ENCODE peak calls at places on chromosomes 6 and 20, in six cellular contexts. One of them, this sample, is unnamed.
A peak's percentile ranks its signal among the peaks of the same experiment; 100 is the strongest.

GRCh38 chr20:40687384-40688128 is 1.5 kb downstream of the MAFB start:
- DNase-seq in ecto neural progenitor cell: peak; percentile 78
- DNase-seq in activated CD4-positive, alpha-beta T cell treated with anti-CD3 and anti-CD28 coated beads for 36 hours: peak; percentile 14
- DNase-seq in fibroblast of the aortic adventitia: peak; percentile 11
- DNase-seq in tibial artery: peak; percentile 82
- DNase-seq in RWPE1: peak; percentile 69
- DNase-seq in this sample: peak; percentile 56

GRCh38 chr6:13328875-13329183 is 492 bp upstream of the TBC1D7 start:
- DNase-seq in ecto neural progenitor cell: no peak
- DNase-seq in activated CD4-positive, alpha-beta T cell treated with anti-CD3 and anti-CD28 coated beads for 36 hours: no peak
- DNase-seq in fibroblast of the aortic adventitia: no peak
- DNase-seq in tibial artery: no peak
- DNase-seq in RWPE1: no peak
- DNase-seq in this sample: no peak

GRCh38 chr6:170452767-170453545 is 100.2 kb downstream of the PSMB1 start:
- DNase-seq in ecto neural progenitor cell: no peak
- DNase-seq in activated CD4-positive, alpha-beta T cell treated with anti-CD3 and anti-CD28 coated beads for 36 hours: no peak
- DNase-seq in fibroblast of the aortic adventitia: no peak
- DNase-seq in tibial artery: no peak
- DNase-seq in RWPE1: no peak
- DNase-seq in this sample: no peak

GRCh38 chr6:167856999-167857660 is 30.4 kb downstream of the AFDN start:
- DNase-seq in ecto neural progenitor cell: no peak
- DNase-seq in activated CD4-positive, alpha-beta T cell treated with anti-CD3 and anti-CD28 coated beads for 36 hours: no peak
- DNase-seq in fibroblast of the aortic adventitia: peak; percentile 65
- DNase-seq in tibial artery: no peak
- DNase-seq in RWPE1: peak; percentile 45
- DNase-seq in this sample: no peak

GRCh38 chr20:49729780-49730179 is 16.1 kb upstream of the B4GALT5 start:
- DNase-seq in ecto neural progenitor cell: no peak
- DNase-seq in activated CD4-positive, alpha-beta T cell treated with anti-CD3 and anti-CD28 coated beads for 36 hours: no peak
- DNase-seq in fibroblast of the aortic adventitia: peak; percentile 82
- DNase-seq in tibial artery: peak; percentile 7
- DNase-seq in RWPE1: no peak
- DNase-seq in this sample: no peak

GRCh38 chr20:34129518-34130162 is 17.6 kb upstream of the EIF2S2 start:
- DNase-seq in ecto neural progenitor cell: peak; percentile 65
- DNase-seq in activated CD4-positive, alpha-beta T cell treated with anti-CD3 and anti-CD28 coated beads for 36 hours: peak; percentile 68
- DNase-seq in fibroblast of the aortic adventitia: peak; percentile 85
- DNase-seq in tibial artery: no peak
- DNase-seq in RWPE1: peak; percentile 85
- DNase-seq in this sample: peak; percentile 75

GRCh38 chr6:136051140-136051775 is 198.9 kb downstream of the MTFR2 start:
- DNase-seq in ecto neural progenitor cell: no peak
- DNase-seq in activated CD4-positive, alpha-beta T cell treated with anti-CD3 and anti-CD28 coated beads for 36 hours: peak; percentile 21
- DNase-seq in fibroblast of the aortic adventitia: peak; percentile 89
- DNase-seq in tibial artery: no peak
- DNase-seq in RWPE1: no peak
- DNase-seq in this sample: no peak

GRCh38 chr6:158284340-158285210 is 27.7 kb upstream of the TULP4 start:
- DNase-seq in ecto neural progenitor cell: no peak
- DNase-seq in activated CD4-positive, alpha-beta T cell treated with anti-CD3 and anti-CD28 coated beads for 36 hours: peak; percentile 30
- DNase-seq in fibroblast of the aortic adventitia: peak; percentile 84
- DNase-seq in tibial artery: no peak
- DNase-seq in RWPE1: no peak
- DNase-seq in this sample: peak; percentile 15

GRCh38 chr6:34393191-34393967 is 910 bp upstream of the NUDT3 start:
- DNase-seq in ecto neural progenitor cell: no peak
- DNase-seq in activated CD4-positive, alpha-beta T cell treated with anti-CD3 and anti-CD28 coated beads for 36 hours: no peak
- DNase-seq in fibroblast of the aortic adventitia: no peak
- DNase-seq in tibial artery: no peak
- DNase-seq in RWPE1: no peak
- DNase-seq in this sample: no peak

GRCh38 chr20:47956261-47956995 is 171.1 kb upstream of the SULF2 start:
- DNase-seq in ecto neural progenitor cell: no peak
- DNase-seq in activated CD4-positive, alpha-beta T cell treated with anti-CD3 and anti-CD28 coated beads for 36 hours: no peak
- DNase-seq in fibroblast of the aortic adventitia: no peak
- DNase-seq in tibial artery: no peak
- DNase-seq in RWPE1: no peak
- DNase-seq in this sample: no peak

GRCh38 chr6:139738801-139739490 is 364.5 kb upstream of the CITED2 start:
- DNase-seq in ecto neural progenitor cell: no peak
- DNase-seq in activated CD4-positive, alpha-beta T cell treated with anti-CD3 and anti-CD28 coated beads for 36 hours: no peak
- DNase-seq in fibroblast of the aortic adventitia: peak; percentile 42
- DNase-seq in tibial artery: no peak
- DNase-seq in RWPE1: no peak
- DNase-seq in this sample: no peak

GRCh38 chr6:111721677-111722219 is 116.1 kb upstream of the TRAF3IP2 start:
- DNase-seq in ecto neural progenitor cell: no peak
- DNase-seq in activated CD4-positive, alpha-beta T cell treated with anti-CD3 and anti-CD28 coated beads for 36 hours: peak; percentile 69
- DNase-seq in fibroblast of the aortic adventitia: peak; percentile 80
- DNase-seq in tibial artery: no peak
- DNase-seq in RWPE1: peak; percentile 15
- DNase-seq in this sample: no peak

GRCh38 chr6:50102676-50103075 is 52.9 kb upstream of the DEFB112 start:
- DNase-seq in ecto neural progenitor cell: no peak
- DNase-seq in activated CD4-positive, alpha-beta T cell treated with anti-CD3 and anti-CD28 coated beads for 36 hours: no peak
- DNase-seq in fibroblast of the aortic adventitia: no peak
- DNase-seq in tibial artery: no peak
- DNase-seq in RWPE1: no peak
- DNase-seq in this sample: no peak

GRCh38 chr6:8492536-8493125 is 57.3 kb upstream of the SLC35B3 start:
- DNase-seq in ecto neural progenitor cell: no peak
- DNase-seq in activated CD4-positive, alpha-beta T cell treated with anti-CD3 and anti-CD28 coated beads for 36 hours: no peak
- DNase-seq in fibroblast of the aortic adventitia: no peak
- DNase-seq in tibial artery: no peak
- DNase-seq in RWPE1: no peak
- DNase-seq in this sample: no peak

GRCh38 chr6:67131827-67132226 is 1424.8 kb upstream of the EYS start:
- DNase-seq in ecto neural progenitor cell: no peak
- DNase-seq in activated CD4-positive, alpha-beta T cell treated with anti-CD3 and anti-CD28 coated beads for 36 hours: no peak
- DNase-seq in fibroblast of the aortic adventitia: peak; percentile 32
- DNase-seq in tibial artery: peak; percentile 68
- DNase-seq in RWPE1: no peak
- DNase-seq in this sample: no peak

GRCh38 chr6:150252714-150253444 is 110.0 kb downstream of the PPP1R14C start:
- DNase-seq in ecto neural progenitor cell: no peak
- DNase-seq in activated CD4-positive, alpha-beta T cell treated with anti-CD3 and anti-CD28 coated beads for 36 hours: peak; percentile 21
- DNase-seq in fibroblast of the aortic adventitia: no peak
- DNase-seq in tibial artery: no peak
- DNase-seq in RWPE1: peak; percentile 62
- DNase-seq in this sample: no peak

GRCh38 chr6:7262037-7262461 is 51.0 kb downstream of the SSR1 start:
- DNase-seq in ecto neural progenitor cell: no peak
- DNase-seq in activated CD4-positive, alpha-beta T cell treated with anti-CD3 and anti-CD28 coated beads for 36 hours: no peak
- DNase-seq in fibroblast of the aortic adventitia: no peak
- DNase-seq in tibial artery: peak; percentile 63
- DNase-seq in RWPE1: no peak
- DNase-seq in this sample: no peak

GRCh38 chr6:104855507-104855906 is 4.2 kb downstream of the HACE1 start:
- DNase-seq in ecto neural progenitor cell: no peak
- DNase-seq in activated CD4-positive, alpha-beta T cell treated with anti-CD3 and anti-CD28 coated beads for 36 hours: no peak
- DNase-seq in fibroblast of the aortic adventitia: peak; percentile 39
- DNase-seq in tibial artery: no peak
- DNase-seq in RWPE1: peak; percentile 13
- DNase-seq in this sample: no peak